ENCODE peak calls at places on chromosomes 4 and X, in five cellular contexts. K is germinal center, T is RWPE1, B is fibroblast of mammary gland, F is hypothalamus. W is an unnamed sample.

GRCh38 chr4:900073-900472 is 32.0 kb downstream of the GAK start:
- DNase-seq in B (no peak), F (no peak), T (no peak), K (no peak), W (no peak)

GRCh38 chrX:48558270-48558669 is 16.0 kb upstream of the RBM3 start:
- DNase-seq in F (no peak), K (no peak), T (peak; percentile 81), B (peak; percentile 90), W (no peak)

GRCh38 chrX:40646489-40647306 is 663 bp downstream of the CXorf38 start:
- DNase-seq in K (peak; percentile 14), F (peak; percentile 5), T (peak; percentile 4), B (peak; percentile 43), W (peak; percentile 16)

GRCh38 chr4:38177035-38177791 is 217.0 kb downstream of the PTTG2 start:
- DNase-seq in T (no peak), K (no peak), B (peak; percentile 50), F (no peak), W (no peak)

GRCh38 chr4:162011039-162011438 is 152.8 kb downstream of the FSTL5 start:
- DNase-seq in T (no peak), B (no peak), F (no peak), K (no peak), W (no peak)

GRCh38 chrX:28854637-28855036 is 267.4 kb downstream of the IL1RAPL1 start:
- DNase-seq in F (no peak), T (no peak), B (no peak), K (no peak), W (no peak)

GRCh38 chr4:52825311-52826090 is 36.6 kb upstream of the RASL11B start:
- DNase-seq in F (no peak), T (no peak), B (no peak), K (no peak), W (no peak)

GRCh38 chrX:11100281-11101035 is 10.7 kb upstream of the HCCS start:
- DNase-seq in K (no peak), F (peak; percentile 1), T (peak; percentile 27), B (peak; percentile 69), W (peak; percentile 11)

GRCh38 chr4:147492761-147493160 is 11.9 kb downstream of the EDNRA start:
- DNase-seq in T (no peak), K (no peak), F (no peak), B (peak; percentile 85), W (no peak)

GRCh38 chrX:38948046-38948445 is 146.8 kb downstream of the MID1IP1 start:
- DNase-seq in F (no peak), T (no peak), B (no peak), K (no peak), W (no peak)

GRCh38 chr4:39446842-39447573 is 11.7 kb downstream of the RPL9 start:
- DNase-seq in T (peak; percentile 60), F (peak; percentile 33), B (peak; percentile 63), K (peak; percentile 83), W (peak; percentile 80)

GRCh38 chr4:177447417-177448004 is 5.3 kb upstream of the AGA start:
- DNase-seq in F (no peak), K (no peak), T (no peak), B (no peak), W (no peak)

W was measured in WTC11.